ENCODE peak calls at places on chromosomes 16 and 17, in five cellular contexts. G is K562, D is lower lobe of right lung, P is cardiac muscle cell, R is nephron progenitor cell. X is an unnamed sample.

GRCh38 chr17:42667088-42667951 is 8.2 kb downstream of the TUBG2 start:
- DNase-seq in G (no peak), D (no peak), P (no peak), R (no peak), X (no peak)

GRCh38 chr17:81713556-81714411 is 1.7 kb downstream of the SLC25A10 start:
- DNase-seq in G (peak; percentile 72), D (no peak), P (no peak), R (peak; percentile 48), X (no peak)

GRCh38 chr17:38327936-38328335 is 15.8 kb downstream of the GPR179 start:
- DNase-seq in G (no peak), D (no peak), P (no peak), R (no peak), X (no peak)

GRCh38 chr17:66538776-66539175 is 236.4 kb downstream of the PRKCA start:
- DNase-seq in G (no peak), D (no peak), P (no peak), R (no peak), X (no peak)

GRCh38 chr17:29168079-29168758 is 12.0 kb downstream of the MYO18A start:
- DNase-seq in G (no peak), D (no peak), P (no peak), R (no peak), X (no peak)

GRCh38 chr17:30000001-30000754 is 58.7 kb downstream of the EFCAB5 start:
- DNase-seq in G (no peak), D (no peak), P (no peak), R (no peak), X (no peak)

GRCh38 chr17:40459646-40460584 is 16.7 kb downstream of the IGFBP4 start:
- DNase-seq in G (no peak), D (no peak), P (no peak), R (no peak), X (no peak)

GRCh38 chr17:17350491-17351355 is 47.5 kb downstream of the NT5M start:
- DNase-seq in G (no peak), D (no peak), P (peak; percentile 14), R (no peak), X (no peak)

GRCh38 chr17:73354423-73355284 is 42.9 kb upstream of the CDC42EP4 start:
- DNase-seq in G (no peak), D (no peak), P (no peak), R (no peak), X (no peak)

GRCh38 chr16:9821331-9821730 is 360.9 kb downstream of the GRIN2A start:
- DNase-seq in G (no peak), D (no peak), P (no peak), R (no peak), X (no peak)

GRCh38 chr16:65667013-65667578 is 545.2 kb upstream of the CDH11 start:
- DNase-seq in G (peak; percentile 41), D (no peak), P (peak; percentile 17), R (no peak), X (peak; percentile 9)

GRCh38 chr17:57257911-57258885 is 1.9 kb downstream of the MSI2 start:
- DNase-seq in G (peak; percentile 50), D (no peak), P (no peak), R (no peak), X (peak; percentile 15)

GRCh38 chr16:64910351-64910750 is 211.5 kb downstream of the CDH11 start:
- DNase-seq in G (no peak), D (no peak), P (no peak), R (peak; percentile 4), X (no peak)

GRCh38 chr17:45371414-45372324 is 54.8 kb upstream of the MAP3K14 start:
- DNase-seq in G (no peak), D (peak; percentile 89), P (peak; percentile 91), R (peak; percentile 86), X (peak; percentile 90)
- TF ChIP-seq CTCF in G (no peak), D (no peak), P (peak; percentile 16), R (no peak), X (no peak)

GRCh38 chr17:10754109-10754508 is 24.3 kb upstream of the TMEM220 start:
- DNase-seq in G (peak; percentile 18), D (no peak), P (peak; percentile 33), R (peak; percentile 37), X (no peak)
- TF ChIP-seq CTCF in G (peak; percentile 32), D (no peak), P (peak; percentile 35), R (peak; percentile 17), X (peak; percentile 30)

GRCh38 chr17:7403902-7404736 is at the start of gene TMEM256:
- DNase-seq in G (peak; percentile 98), D (peak; percentile 98), P (peak; percentile 100), R (peak; percentile 97), X (peak; percentile 96)
- TF ChIP-seq CTCF in G (no peak), D (no peak), P (no peak), R (no peak), X (no peak)

GRCh38 chr16:68436581-68436980 is 11.7 kb downstream of the SMPD3 start:
- DNase-seq in G (peak; percentile 40), D (no peak), P (no peak), R (no peak), X (no peak)
- TF ChIP-seq CTCF in G (peak; percentile 54), D (no peak), P (peak; percentile 29), R (peak; percentile 21), X (peak; percentile 64)